ENCODE peak calls at places on chromosomes 11 and 22, in ten cellular contexts. One of them, this sample, is unnamed.

GRCh38 chr22:50471197-50471847 is 3.5 kb downstream of the SBF1 start:
- DNase-seq in HFFc6: no peak
- DNase-seq in esophagus muscularis mucosa: no peak
- DNase-seq in CD8-positive, alpha-beta T cell: no peak
- DNase-seq in H9: no peak
- DNase-seq in body of pancreas: no peak
- DNase-seq in astrocyte of the cerebellum: no peak
- DNase-seq in brain microvascular endothelial cell: no peak
- DNase-seq in glutamatergic neuron: no peak
- DNase-seq in BJ: no peak
- DNase-seq in this sample: no peak

GRCh38 chr11:86869966-86870570 is 69.7 kb downstream of the PRSS23 start:
- DNase-seq in HFFc6: peak; percentile 43
- DNase-seq in esophagus muscularis mucosa: no peak
- DNase-seq in CD8-positive, alpha-beta T cell: no peak
- DNase-seq in H9: peak; percentile 54
- DNase-seq in body of pancreas: peak; percentile 58
- DNase-seq in astrocyte of the cerebellum: peak; percentile 43
- DNase-seq in brain microvascular endothelial cell: peak; percentile 64
- DNase-seq in glutamatergic neuron: peak; percentile 67
- DNase-seq in BJ: no peak
- DNase-seq in this sample: peak; percentile 22

GRCh38 chr22:36368359-36368983 is 19.3 kb downstream of the MYH9 start:
- DNase-seq in HFFc6: peak; percentile 86
- DNase-seq in esophagus muscularis mucosa: no peak
- DNase-seq in CD8-positive, alpha-beta T cell: no peak
- DNase-seq in H9: peak; percentile 92
- DNase-seq in body of pancreas: no peak
- DNase-seq in astrocyte of the cerebellum: peak; percentile 76
- DNase-seq in brain microvascular endothelial cell: no peak
- DNase-seq in glutamatergic neuron: no peak
- DNase-seq in BJ: no peak
- DNase-seq in this sample: no peak

GRCh38 chr11:2975594-2975993 is 16.5 kb downstream of the NAP1L4 start:
- DNase-seq in HFFc6: peak; percentile 13
- DNase-seq in esophagus muscularis mucosa: no peak
- DNase-seq in CD8-positive, alpha-beta T cell: no peak
- DNase-seq in H9: peak; percentile 49
- DNase-seq in body of pancreas: no peak
- DNase-seq in astrocyte of the cerebellum: no peak
- DNase-seq in brain microvascular endothelial cell: peak; percentile 18
- DNase-seq in glutamatergic neuron: no peak
- DNase-seq in BJ: no peak
- DNase-seq in this sample: peak; percentile 33

GRCh38 chr11:38323961-38324761 is 1726.1 kb upstream of the RAG2 start:
- DNase-seq in HFFc6: no peak
- DNase-seq in esophagus muscularis mucosa: no peak
- DNase-seq in CD8-positive, alpha-beta T cell: no peak
- DNase-seq in H9: peak; percentile 34
- DNase-seq in body of pancreas: no peak
- DNase-seq in astrocyte of the cerebellum: no peak
- DNase-seq in brain microvascular endothelial cell: no peak
- DNase-seq in glutamatergic neuron: no peak
- DNase-seq in BJ: no peak
- DNase-seq in this sample: no peak

GRCh38 chr11:65504671-65505433 is 6.0 kb downstream of the MALAT1 start:
- DNase-seq in HFFc6: peak; percentile 44
- DNase-seq in esophagus muscularis mucosa: no peak
- DNase-seq in CD8-positive, alpha-beta T cell: no peak
- DNase-seq in H9: no peak
- DNase-seq in body of pancreas: no peak
- DNase-seq in astrocyte of the cerebellum: no peak
- DNase-seq in brain microvascular endothelial cell: peak; percentile 31
- DNase-seq in glutamatergic neuron: no peak
- DNase-seq in BJ: no peak
- DNase-seq in this sample: no peak

GRCh38 chr11:72716788-72717435 is 35.3 kb downstream of the ARAP1 start:
- DNase-seq in HFFc6: no peak
- DNase-seq in esophagus muscularis mucosa: no peak
- DNase-seq in CD8-positive, alpha-beta T cell: no peak
- DNase-seq in H9: no peak
- DNase-seq in body of pancreas: no peak
- DNase-seq in astrocyte of the cerebellum: no peak
- DNase-seq in brain microvascular endothelial cell: no peak
- DNase-seq in glutamatergic neuron: no peak
- DNase-seq in BJ: no peak
- DNase-seq in this sample: no peak

GRCh38 chr22:30348395-30348794 is 8.3 kb downstream of the SF3A1 start:
- DNase-seq in HFFc6: no peak
- DNase-seq in esophagus muscularis mucosa: no peak
- DNase-seq in CD8-positive, alpha-beta T cell: no peak
- DNase-seq in H9: no peak
- DNase-seq in body of pancreas: no peak
- DNase-seq in astrocyte of the cerebellum: no peak
- DNase-seq in brain microvascular endothelial cell: no peak
- DNase-seq in glutamatergic neuron: no peak
- DNase-seq in BJ: no peak
- DNase-seq in this sample: no peak

GRCh38 chr11:10641314-10642206 is 52.0 kb downstream of the IRAG1 start:
- DNase-seq in HFFc6: no peak
- DNase-seq in esophagus muscularis mucosa: no peak
- DNase-seq in CD8-positive, alpha-beta T cell: no peak
- DNase-seq in H9: no peak
- DNase-seq in body of pancreas: no peak
- DNase-seq in astrocyte of the cerebellum: no peak
- DNase-seq in brain microvascular endothelial cell: no peak
- DNase-seq in glutamatergic neuron: no peak
- DNase-seq in BJ: no peak
- DNase-seq in this sample: no peak

GRCh38 chr22:21835378-21835777 is 32.1 kb downstream of the MAPK1 start:
- DNase-seq in HFFc6: no peak
- DNase-seq in esophagus muscularis mucosa: no peak
- DNase-seq in CD8-positive, alpha-beta T cell: no peak
- DNase-seq in H9: no peak
- DNase-seq in body of pancreas: no peak
- DNase-seq in astrocyte of the cerebellum: no peak
- DNase-seq in brain microvascular endothelial cell: no peak
- DNase-seq in glutamatergic neuron: no peak
- DNase-seq in BJ: no peak
- DNase-seq in this sample: no peak

GRCh38 chr11:69375316-69376154 is 81.6 kb downstream of the MYEOV start:
- DNase-seq in HFFc6: no peak
- DNase-seq in esophagus muscularis mucosa: no peak
- DNase-seq in CD8-positive, alpha-beta T cell: no peak
- DNase-seq in H9: no peak
- DNase-seq in body of pancreas: no peak
- DNase-seq in astrocyte of the cerebellum: no peak
- DNase-seq in brain microvascular endothelial cell: no peak
- DNase-seq in glutamatergic neuron: no peak
- DNase-seq in BJ: no peak
- DNase-seq in this sample: no peak

GRCh38 chr11:93131709-93132108 is 66.1 kb downstream of the SLC36A4 start:
- DNase-seq in HFFc6: no peak
- DNase-seq in esophagus muscularis mucosa: no peak
- DNase-seq in CD8-positive, alpha-beta T cell: no peak
- DNase-seq in H9: no peak
- DNase-seq in body of pancreas: no peak
- DNase-seq in astrocyte of the cerebellum: no peak
- DNase-seq in brain microvascular endothelial cell: no peak
- DNase-seq in glutamatergic neuron: no peak
- DNase-seq in BJ: no peak
- DNase-seq in this sample: no peak
- TF ChIP-seq CTCF in HFFc6: peak; percentile 23
- TF ChIP-seq CTCF in esophagus muscularis mucosa: no peak
- TF ChIP-seq CTCF in CD8-positive, alpha-beta T cell: no peak
- TF ChIP-seq CTCF in H9: peak; percentile 63
- TF ChIP-seq CTCF in body of pancreas: no peak
- TF ChIP-seq CTCF in astrocyte of the cerebellum: no peak
- TF ChIP-seq CTCF in brain microvascular endothelial cell: no peak
- TF ChIP-seq CTCF in glutamatergic neuron: no peak
- TF ChIP-seq CTCF in BJ: no peak
- TF ChIP-seq CTCF in this sample: no peak

DNA sequence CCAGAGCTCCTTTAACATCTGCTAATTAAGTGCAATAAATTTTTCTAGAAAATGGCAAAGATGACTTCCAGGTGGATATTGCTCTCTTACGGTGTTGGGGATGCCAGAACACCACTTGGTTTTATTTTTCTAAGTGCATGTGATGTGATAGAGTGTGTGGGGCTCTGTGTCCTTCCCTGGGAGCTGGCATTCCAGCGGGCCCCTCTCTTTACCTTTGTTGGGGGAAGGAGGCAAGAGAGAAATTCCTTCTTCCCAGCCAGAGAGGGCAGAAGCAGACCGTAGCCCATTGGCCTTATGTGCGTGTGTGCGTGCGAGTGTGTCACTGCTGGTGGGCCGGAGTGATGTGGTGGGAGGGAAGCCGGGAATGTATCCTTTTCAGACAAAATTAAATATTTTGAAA is 17.2 kb downstream of the TEF start:
- DNase-seq in HFFc6: no peak
- DNase-seq in esophagus muscularis mucosa: no peak
- DNase-seq in CD8-positive, alpha-beta T cell: no peak
- DNase-seq in H9: no peak
- DNase-seq in body of pancreas: no peak
- DNase-seq in astrocyte of the cerebellum: no peak
- DNase-seq in brain microvascular endothelial cell: no peak
- DNase-seq in glutamatergic neuron: no peak
- DNase-seq in BJ: no peak
- DNase-seq in this sample: no peak
- TF ChIP-seq CTCF in HFFc6: no peak
- TF ChIP-seq CTCF in esophagus muscularis mucosa: no peak
- TF ChIP-seq CTCF in CD8-positive, alpha-beta T cell: no peak
- TF ChIP-seq CTCF in H9: no peak
- TF ChIP-seq CTCF in body of pancreas: no peak
- TF ChIP-seq CTCF in astrocyte of the cerebellum: no peak
- TF ChIP-seq CTCF in brain microvascular endothelial cell: no peak
- TF ChIP-seq CTCF in glutamatergic neuron: no peak
- TF ChIP-seq CTCF in BJ: no peak
- TF ChIP-seq CTCF in this sample: no peak

DNA sequence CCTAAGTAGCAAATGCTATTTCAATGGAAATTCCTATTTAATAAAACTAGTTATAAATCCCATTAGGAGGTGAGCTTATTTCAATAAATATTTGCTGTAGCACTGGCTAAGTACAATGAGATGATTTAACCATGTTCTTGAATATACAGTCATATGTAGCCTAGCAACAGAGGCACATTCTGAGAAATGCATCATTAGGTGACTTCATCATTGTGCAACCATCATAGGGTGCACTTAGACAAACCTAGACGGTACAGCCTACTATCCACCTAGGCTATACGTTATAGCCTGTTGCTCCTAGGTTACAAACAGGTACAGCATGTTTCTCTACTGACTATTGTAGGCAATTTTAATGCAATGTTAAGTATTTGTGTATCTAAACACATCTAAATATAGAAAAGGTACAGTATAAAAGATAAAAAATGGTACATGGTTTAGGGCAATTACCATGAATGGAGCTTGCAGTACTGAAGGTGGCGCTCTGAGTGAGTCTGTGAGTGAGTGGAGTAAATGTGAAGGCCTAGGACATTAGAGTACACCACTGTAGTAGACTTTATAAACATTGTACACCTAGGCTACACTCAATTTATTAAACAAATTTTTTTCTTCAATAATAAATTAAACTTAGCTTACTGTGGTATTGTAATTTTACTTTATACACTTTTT is 350.1 kb downstream of the CASP12 start:
- DNase-seq in HFFc6: no peak
- DNase-seq in esophagus muscularis mucosa: no peak
- DNase-seq in CD8-positive, alpha-beta T cell: no peak
- DNase-seq in H9: no peak
- DNase-seq in body of pancreas: no peak
- DNase-seq in astrocyte of the cerebellum: no peak
- DNase-seq in brain microvascular endothelial cell: peak; percentile 12
- DNase-seq in glutamatergic neuron: no peak
- DNase-seq in BJ: no peak
- DNase-seq in this sample: no peak
- TF ChIP-seq CTCF in HFFc6: no peak
- TF ChIP-seq CTCF in esophagus muscularis mucosa: no peak
- TF ChIP-seq CTCF in CD8-positive, alpha-beta T cell: no peak
- TF ChIP-seq CTCF in H9: peak; percentile 62
- TF ChIP-seq CTCF in body of pancreas: no peak
- TF ChIP-seq CTCF in astrocyte of the cerebellum: no peak
- TF ChIP-seq CTCF in brain microvascular endothelial cell: no peak
- TF ChIP-seq CTCF in glutamatergic neuron: no peak
- TF ChIP-seq CTCF in BJ: no peak
- TF ChIP-seq CTCF in this sample: no peak

DNA sequence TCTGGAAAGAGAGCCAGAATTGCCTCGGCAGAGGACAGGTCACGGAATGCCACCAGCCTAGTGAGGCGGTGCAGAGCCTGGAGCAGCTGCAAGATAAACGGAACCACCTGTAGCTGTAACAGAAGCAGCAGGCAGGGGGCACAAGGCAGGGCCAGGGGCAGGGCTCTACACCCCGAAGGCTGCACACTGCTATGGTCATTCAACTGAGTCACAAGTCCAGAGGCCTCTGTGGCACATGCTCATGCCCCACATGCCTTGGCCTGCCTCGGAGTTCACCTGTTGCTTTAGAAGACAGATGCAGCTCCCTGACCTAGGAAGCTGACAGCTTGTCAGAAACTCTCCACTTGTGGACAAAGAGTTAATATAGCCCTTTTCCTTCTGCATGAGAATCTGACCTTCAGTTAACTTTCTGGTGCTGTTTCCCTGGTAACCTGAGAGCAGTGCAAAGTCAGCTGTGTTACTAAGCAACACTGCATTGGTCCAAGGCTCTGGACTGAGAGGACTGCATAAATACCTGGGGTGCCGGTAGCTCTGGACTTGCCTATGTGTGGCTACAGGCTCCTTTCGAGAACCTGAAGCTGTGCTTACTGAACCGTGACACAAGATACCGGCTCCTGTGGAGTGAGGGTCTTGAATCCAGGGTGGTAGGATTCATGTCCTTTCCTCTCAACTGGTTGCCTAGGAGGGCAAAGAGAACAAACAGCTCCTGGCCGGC is 10.5 kb downstream of the COMMD9 start:
- DNase-seq in HFFc6: no peak
- DNase-seq in esophagus muscularis mucosa: no peak
- DNase-seq in CD8-positive, alpha-beta T cell: no peak
- DNase-seq in H9: no peak
- DNase-seq in body of pancreas: no peak
- DNase-seq in astrocyte of the cerebellum: no peak
- DNase-seq in brain microvascular endothelial cell: peak; percentile 18
- DNase-seq in glutamatergic neuron: no peak
- DNase-seq in BJ: no peak
- DNase-seq in this sample: no peak
- TF ChIP-seq CTCF in HFFc6: peak; percentile 12
- TF ChIP-seq CTCF in esophagus muscularis mucosa: no peak
- TF ChIP-seq CTCF in CD8-positive, alpha-beta T cell: no peak
- TF ChIP-seq CTCF in H9: peak; percentile 39
- TF ChIP-seq CTCF in body of pancreas: no peak
- TF ChIP-seq CTCF in astrocyte of the cerebellum: no peak
- TF ChIP-seq CTCF in brain microvascular endothelial cell: peak; percentile 34
- TF ChIP-seq CTCF in glutamatergic neuron: no peak
- TF ChIP-seq CTCF in BJ: no peak
- TF ChIP-seq CTCF in this sample: no peak